ENCODE peak calls at places on chromosome 11, in six cellular contexts. One of them, this sample, is unnamed.

GRCh38 chr11:69251639-69252493 is 42.1 kb upstream of the MYEOV start:
- DNase-seq in cardiac fibroblast: no peak
- DNase-seq in kidney glomerular epithelial cell: no peak
- DNase-seq in fibroblast of the aortic adventitia: no peak
- DNase-seq in GM23338: no peak
- DNase-seq in activated CD4-positive, alpha-beta T cell treated with anti-CD3 and anti-CD28 coated beads, Interleukin-2, amount 50 U/mL, for 24 hours: no peak
- DNase-seq in this sample: no peak

GRCh38 chr11:69662021-69662698 is 13.0 kb downstream of the LTO1 start:
- DNase-seq in cardiac fibroblast: peak
- DNase-seq in GM23338: peak
- DNase-seq in kidney glomerular epithelial cell: no peak
- DNase-seq in activated CD4-positive, alpha-beta T cell treated with anti-CD3 and anti-CD28 coated beads, Interleukin-2, amount 50 U/mL, for 24 hours: no peak
- DNase-seq in fibroblast of the aortic adventitia: peak
- DNase-seq in this sample: no peak

GRCh38 chr11:121494355-121495099 is 41.8 kb upstream of the SORL1-AS1 start:
- DNase-seq in GM23338: peak
- DNase-seq in fibroblast of the aortic adventitia: no peak
- DNase-seq in activated CD4-positive, alpha-beta T cell treated with anti-CD3 and anti-CD28 coated beads, Interleukin-2, amount 50 U/mL, for 24 hours: peak
- DNase-seq in kidney glomerular epithelial cell: no peak
- DNase-seq in cardiac fibroblast: no peak
- DNase-seq in this sample: no peak

GRCh38 chr11:34204396-34205279 is 99.2 kb downstream of the NAT10 start:
- DNase-seq in fibroblast of the aortic adventitia: no peak
- DNase-seq in GM23338: peak
- DNase-seq in kidney glomerular epithelial cell: peak
- DNase-seq in cardiac fibroblast: peak
- DNase-seq in activated CD4-positive, alpha-beta T cell treated with anti-CD3 and anti-CD28 coated beads, Interleukin-2, amount 50 U/mL, for 24 hours: no peak
- DNase-seq in this sample: no peak

GRCh38 chr11:93740031-93740801 is 1.1 kb downstream of the TAF1D start:
- DNase-seq in activated CD4-positive, alpha-beta T cell treated with anti-CD3 and anti-CD28 coated beads, Interleukin-2, amount 50 U/mL, for 24 hours: peak
- DNase-seq in fibroblast of the aortic adventitia: peak
- DNase-seq in GM23338: peak
- DNase-seq in kidney glomerular epithelial cell: peak
- DNase-seq in cardiac fibroblast: peak
- DNase-seq in this sample: peak

GRCh38 chr11:110955797-110956196 is 243.6 kb upstream of the ARHGAP20 start:
- DNase-seq in GM23338: no peak
- DNase-seq in kidney glomerular epithelial cell: peak
- DNase-seq in activated CD4-positive, alpha-beta T cell treated with anti-CD3 and anti-CD28 coated beads, Interleukin-2, amount 50 U/mL, for 24 hours: no peak
- DNase-seq in fibroblast of the aortic adventitia: no peak
- DNase-seq in cardiac fibroblast: no peak
- DNase-seq in this sample: no peak

GRCh38 chr11:130480166-130480565 is 31.7 kb downstream of the ADAMTS15 start:
- DNase-seq in activated CD4-positive, alpha-beta T cell treated with anti-CD3 and anti-CD28 coated beads, Interleukin-2, amount 50 U/mL, for 24 hours: no peak
- DNase-seq in kidney glomerular epithelial cell: no peak
- DNase-seq in fibroblast of the aortic adventitia: peak
- DNase-seq in GM23338: no peak
- DNase-seq in cardiac fibroblast: peak
- DNase-seq in this sample: peak

GRCh38 chr11:119316017-119316728 is 757 bp downstream of the MCAM start:
- DNase-seq in GM23338: no peak
- DNase-seq in kidney glomerular epithelial cell: no peak
- DNase-seq in activated CD4-positive, alpha-beta T cell treated with anti-CD3 and anti-CD28 coated beads, Interleukin-2, amount 50 U/mL, for 24 hours: no peak
- DNase-seq in fibroblast of the aortic adventitia: no peak
- DNase-seq in cardiac fibroblast: no peak
- DNase-seq in this sample: no peak

GRCh38 chr11:9625728-9626127 is 38.1 kb upstream of the SWAP70 start:
- DNase-seq in cardiac fibroblast: no peak
- DNase-seq in fibroblast of the aortic adventitia: no peak
- DNase-seq in activated CD4-positive, alpha-beta T cell treated with anti-CD3 and anti-CD28 coated beads, Interleukin-2, amount 50 U/mL, for 24 hours: no peak
- DNase-seq in GM23338: no peak
- DNase-seq in kidney glomerular epithelial cell: no peak
- DNase-seq in this sample: no peak

GRCh38 chr11:124113890-124114289 is 1.4 kb upstream of the VWA5A start:
- DNase-seq in cardiac fibroblast: no peak
- DNase-seq in fibroblast of the aortic adventitia: peak
- DNase-seq in kidney glomerular epithelial cell: peak
- DNase-seq in GM23338: no peak
- DNase-seq in activated CD4-positive, alpha-beta T cell treated with anti-CD3 and anti-CD28 coated beads, Interleukin-2, amount 50 U/mL, for 24 hours: no peak
- DNase-seq in this sample: peak

GRCh38 chr11:69122642-69123431 is 32.9 kb upstream of the SMIM38 start:
- DNase-seq in activated CD4-positive, alpha-beta T cell treated with anti-CD3 and anti-CD28 coated beads, Interleukin-2, amount 50 U/mL, for 24 hours: peak
- DNase-seq in kidney glomerular epithelial cell: peak
- DNase-seq in GM23338: peak
- DNase-seq in fibroblast of the aortic adventitia: peak
- DNase-seq in cardiac fibroblast: peak
- DNase-seq in this sample: peak

This sample was measured in AG20443.